ENCODE peak calls at places on chromosomes 12 and 14, in seven cellular contexts. J is NCI-H1694 treated with DMSO at 0.1 percent for 48 hours, A is fibroblast of villous mesenchyme, T is tibial artery, U is astrocyte, Q is head of caudate nucleus, V is Daoy. K is an unnamed sample.
A peak's percentile ranks its signal among the peaks of the same experiment; 100 is the strongest.

GRCh38 chr12:132322206-132323132 is 6.9 kb downstream of the GALNT9 start:
- DNase-seq in Q (no peak), J (no peak), A (peak; percentile 10), T (no peak), U (no peak), V (no peak), K (no peak)

GRCh38 chr12:53953831-53954693 is 641 bp upstream of the HOXC12 start:
- DNase-seq in V (no peak), T (no peak), J (no peak), A (no peak), Q (no peak), U (no peak), K (no peak)

GRCh38 chr14:72961579-72962335 is 35.5 kb downstream of the DCAF4 start:
- DNase-seq in T (no peak), J (no peak), V (peak; percentile 75), U (peak; percentile 42), Q (no peak), A (no peak), K (no peak)

GRCh38 chr14:22900088-22900799 is 17.2 kb downstream of the REM2 start:
- DNase-seq in A (peak; percentile 79), V (peak; percentile 66), J (peak; percentile 65), U (peak; percentile 41), T (no peak), Q (no peak), K (peak; percentile 28)

GRCh38 chr14:104209985-104210520 is 71.7 kb downstream of the KIF26A start:
- DNase-seq in J (no peak), V (no peak), Q (no peak), A (no peak), T (no peak), U (no peak), K (no peak)

GRCh38 chr14:67973415-67973814 is 153.8 kb downstream of the RAD51B start:
- DNase-seq in Q (no peak), V (peak; percentile 19), A (no peak), J (no peak), T (no peak), U (no peak), K (no peak)

GRCh38 chr12:55931780-55932545 is 1.0 kb downstream of the DGKA start:
- DNase-seq in V (peak; percentile 57), J (no peak), A (peak; percentile 39), T (peak; percentile 46), U (peak; percentile 12), Q (peak; percentile 52), K (no peak)

GRCh38 chr12:43835656-43836454 is at the start of gene TMEM117:
- DNase-seq in A (peak; percentile 46), J (no peak), T (peak; percentile 69), V (peak; percentile 72), Q (peak; percentile 63), U (peak; percentile 38), K (no peak)

GRCh38 chr14:64656986-64657385 is 47.2 kb upstream of the PLEKHG3 start:
- DNase-seq in J (no peak), A (peak; percentile 90), U (no peak), T (peak; percentile 79), Q (no peak), V (no peak), K (no peak)

GRCh38 chr12:24742378-24742777 is 206.5 kb downstream of the BCAT1 start:
- DNase-seq in V (no peak), U (no peak), A (no peak), Q (peak; percentile 19), J (no peak), T (peak; percentile 64), K (no peak)

GRCh38 chr12:106583578-106584103 is 837 bp downstream of the RFX4 start:
- DNase-seq in U (no peak), V (peak; percentile 62), A (peak; percentile 9), J (no peak), Q (no peak), T (no peak), K (no peak)

GRCh38 chr14:69475194-69475818 is 9.2 kb upstream of the PLEKHD1 start:
- DNase-seq in J (peak; percentile 84), V (peak; percentile 51), Q (no peak), A (peak; percentile 7), T (no peak), U (no peak), K (no peak)

GRCh38 chr12:114817491-114818440 is 133.8 kb upstream of the TBX3 start:
- DNase-seq in J (no peak), U (no peak), T (no peak), V (no peak), A (no peak), Q (no peak), K (no peak)

GRCh38 chr14:90726656-90727055 is 89.6 kb downstream of the TTC7B start:
- DNase-seq in U (peak; percentile 60), A (peak; percentile 73), J (peak; percentile 54), Q (peak; percentile 58), T (peak; percentile 81), V (no peak), K (no peak)

GRCh38 chr14:60508707-60509437 is at the start of gene SIX6:
- DNase-seq in J (peak; percentile 82), U (peak; percentile 69), V (peak; percentile 74), T (no peak), Q (no peak), A (no peak), K (peak; percentile 77)

GRCh38 chr14:91280129-91280528 is 35.6 kb upstream of the GPR68 start:
- DNase-seq in U (no peak), A (no peak), V (no peak), J (no peak), T (no peak), Q (no peak), K (no peak)

GRCh38 chr12:52988933-52989332 is 17.3 kb upstream of the EIF4B start:
- DNase-seq in J (no peak), T (no peak), Q (no peak), V (no peak), A (no peak), U (no peak), K (no peak)

GRCh38 chr12:109770861-109771670 is 57.4 kb downstream of the FAM222A start:
- DNase-seq in U (no peak), V (no peak), Q (peak; percentile 6), T (no peak), A (no peak), J (no peak), K (no peak)

GRCh38 chr12:117865505-117865904 is 103.3 kb downstream of the KSR2 start:
- DNase-seq in J (no peak), U (no peak), A (no peak), Q (no peak), V (no peak), T (no peak), K (no peak)

GRCh38 chr12:109967383-109968031 is 28.7 kb downstream of the GIT2 start:
- DNase-seq in T (no peak), V (no peak), U (no peak), Q (no peak), A (no peak), J (no peak), K (no peak)

GRCh38 chr12:14928946-14929345 is 9.4 kb downstream of the ERP27 start:
- DNase-seq in Q (no peak), A (no peak), V (no peak), T (no peak), U (peak; percentile 18), J (no peak), K (no peak)

GRCh38 chr12:16175893-16176292 is 101.6 kb downstream of the SLC15A5 start:
- DNase-seq in Q (no peak), U (no peak), V (no peak), T (no peak), A (peak; percentile 16), J (no peak), K (no peak)

GRCh38 chr14:87628129-87628528 is 364.9 kb downstream of the GALC start:
- DNase-seq in U (peak; percentile 93), J (no peak), A (peak; percentile 42), T (peak; percentile 74), Q (no peak), V (peak; percentile 70), K (no peak)

GRCh38 chr12:99746538-99746937 is 99.0 kb downstream of the GARIN6 start:
- DNase-seq in T (no peak), V (no peak), J (no peak), Q (no peak), A (no peak), U (no peak), K (no peak)

GRCh38 chr12:1913377-1914115 is 4.9 kb downstream of the CACNA2D4 start:
- DNase-seq in V (no peak), U (no peak), T (no peak), J (no peak), A (no peak), Q (no peak), K (no peak)

GRCh38 chr12:47088021-47088944 is 8.5 kb upstream of the AMIGO2 start:
- DNase-seq in U (peak; percentile 86), T (no peak), Q (no peak), A (peak; percentile 95), J (no peak), V (no peak), K (no peak)

GRCh38 chr12:120051535-120051934 is 62.5 kb downstream of the BICDL1 start:
- DNase-seq in J (no peak), U (no peak), Q (no peak), A (no peak), T (no peak), V (no peak), K (no peak)

GRCh38 chr12:132557969-132558856 is 52.2 kb downstream of the LRCOL1 start:
- DNase-seq in Q (no peak), T (no peak), J (no peak), A (no peak), U (no peak), V (no peak), K (no peak)

GRCh38 chr12:107759410-107759809 is 1.5 kb downstream of the PRDM4 start:
- DNase-seq in A (peak; percentile 89), T (no peak), V (peak; percentile 87), Q (no peak), U (peak; percentile 79), J (no peak), K (no peak)

GRCh38 chr14:105013150-105013787 is 7.6 kb downstream of the CDCA4 start:
- DNase-seq in A (no peak), Q (peak; percentile 18), T (no peak), V (no peak), U (no peak), J (peak; percentile 94), K (no peak)

GRCh38 chr14:99751539-99752485 is 41.4 kb upstream of the EML1 start:
- DNase-seq in T (no peak), V (peak; percentile 71), A (peak; percentile 69), U (peak; percentile 61), J (no peak), Q (no peak), K (no peak)

GRCh38 chr12:61531195-61531594 is 729.0 kb upstream of the USP15 start:
- DNase-seq in V (no peak), A (no peak), U (no peak), T (no peak), Q (no peak), J (no peak), K (no peak)

GRCh38 chr12:127393896-127394295 is 873.1 kb upstream of the TMEM132C start:
- DNase-seq in U (peak; percentile 86), V (peak; percentile 80), Q (no peak), J (no peak), T (no peak), A (no peak), K (no peak)

GRCh38 chr12:93157279-93157678 is 220.4 kb upstream of the NUDT4 start:
- DNase-seq in A (no peak), T (no peak), J (no peak), V (no peak), U (no peak), Q (no peak), K (no peak)